ENCODE peak calls at places on chromosomes 7 and 10, in nine cellular contexts. S is OCI-LY7, Q is PC-9, X is GM23248, O is lower lobe of right lung, A is substantia nigra, L is mesendoderm, V is astrocyte, M is brain microvascular endothelial cell. B is an unnamed sample.

GRCh38 chr10:71684356-71685173 is 35.0 kb downstream of the C10orf105 start:
- DNase-seq in S (peak), A (no peak), Q (no peak), L (peak), V (no peak), O (no peak), M (no peak), X (peak), B (peak)

GRCh38 chr7:132838313-132838712 is 243.6 kb downstream of the CHCHD3 start:
- DNase-seq in X (no peak), V (no peak), Q (no peak), M (no peak), S (no peak), O (no peak), A (no peak), L (no peak), B (no peak)

GRCh38 chr10:23693398-23693797 is 254.5 kb downstream of the OTUD1 start:
- DNase-seq in O (peak), S (no peak), V (no peak), M (no peak), X (peak), Q (no peak), L (peak), A (no peak), B (no peak)

GRCh38 chr7:93622036-93622714 is 47.7 kb upstream of the CALCR start:
- DNase-seq in O (no peak), M (peak), Q (no peak), X (peak), L (peak), A (no peak), S (peak), V (peak), B (no peak)

GRCh38 chr10:3999642-4000041 is 214.6 kb upstream of the KLF6 start:
- DNase-seq in V (no peak), X (no peak), L (no peak), A (no peak), M (no peak), Q (no peak), O (no peak), S (no peak), B (no peak)

GRCh38 chr10:107163904-107164861 is at the start of gene SORCS1:
- DNase-seq in V (no peak), M (no peak), X (peak), A (no peak), O (no peak), L (peak), Q (no peak), S (no peak), B (no peak)

GRCh38 chr10:76667307-76668012 is 970.1 kb downstream of the KCNMA1 start:
- DNase-seq in V (no peak), S (no peak), O (no peak), L (no peak), X (no peak), A (no peak), M (no peak), Q (no peak), B (no peak)

GRCh38 chr10:94193466-94193924 is 169.2 kb downstream of the NOC3L start:
- DNase-seq in V (peak), S (no peak), L (peak), O (no peak), X (peak), Q (no peak), M (peak), A (no peak), B (no peak)

GRCh38 chr10:21047096-21047495 is 150.0 kb upstream of the NEBL start:
- DNase-seq in L (no peak), V (no peak), X (no peak), M (no peak), Q (no peak), S (no peak), A (no peak), O (no peak), B (no peak)

GRCh38 chr10:59362991-59363390 is 642 bp upstream of the FAM13C start:
- DNase-seq in L (peak), M (peak), A (peak), O (peak), X (peak), Q (no peak), V (peak), S (no peak), B (peak)

GRCh38 chr7:74573499-74573898 is 84.0 kb upstream of the GTF2I start:
- DNase-seq in V (no peak), X (no peak), M (no peak), S (peak), Q (no peak), O (no peak), L (no peak), A (no peak), B (no peak)

GRCh38 chr10:10598297-10598696 is 419.4 kb upstream of the CELF2 start:
- DNase-seq in V (no peak), A (no peak), Q (no peak), M (no peak), S (peak), X (no peak), O (no peak), L (no peak), B (no peak)

GRCh38 chr7:70557281-70557680 is 574.7 kb upstream of the GALNT17 start:
- DNase-seq in A (no peak), O (no peak), X (no peak), V (no peak), Q (no peak), L (no peak), S (no peak), M (no peak), B (no peak)

DNA sequence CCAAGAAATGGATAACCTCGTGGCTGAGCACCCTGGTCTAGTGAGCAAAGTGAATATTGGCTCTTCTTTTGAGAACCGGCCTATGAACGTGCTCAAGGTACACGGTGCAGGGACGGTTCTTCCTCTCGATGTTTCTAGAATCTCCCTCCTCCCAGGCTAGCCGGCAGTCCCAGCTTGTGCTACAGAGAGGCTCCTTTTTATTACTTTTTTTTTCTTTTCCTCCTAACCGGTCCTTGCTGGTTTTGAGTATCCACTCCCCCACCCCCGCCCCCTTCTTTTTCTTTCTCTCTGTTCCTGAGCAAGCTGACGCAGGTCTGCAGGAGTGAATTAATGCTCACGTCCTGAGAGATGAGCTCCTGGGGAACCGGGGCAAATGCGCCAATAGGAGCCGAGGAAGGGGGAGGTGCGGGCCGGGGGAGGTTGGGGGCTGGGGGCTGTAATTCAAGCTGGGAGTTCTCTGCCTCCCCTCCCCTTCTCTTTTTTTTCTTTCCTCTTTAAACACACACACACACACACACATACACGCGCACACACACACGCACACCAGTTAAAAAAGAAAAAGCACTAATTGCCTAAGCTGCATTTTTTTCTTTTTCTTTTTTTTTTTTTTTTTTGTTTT is 6.5 kb downstream of the CPA2 start:
- DNase-seq in A (no peak), L (peak), V (peak), O (no peak), S (no peak), M (no peak), X (peak), Q (no peak), B (no peak)
- H3K27ac ChIP-seq in A (peak), L (peak), V (peak), O (no peak), S (no peak), M (no peak), X (no peak), Q (no peak), B (no peak)

GRCh38 chr7:42127232-42127622 is 109.8 kb downstream of the GLI3 start:
- DNase-seq in O (no peak), X (no peak), Q (no peak), S (no peak), V (no peak), M (no peak), A (no peak), L (no peak), B (no peak)
- H3K27ac ChIP-seq in O (no peak), X (no peak), Q (no peak), S (no peak), V (no peak), M (no peak), A (no peak), L (no peak), B (no peak)

DNA sequence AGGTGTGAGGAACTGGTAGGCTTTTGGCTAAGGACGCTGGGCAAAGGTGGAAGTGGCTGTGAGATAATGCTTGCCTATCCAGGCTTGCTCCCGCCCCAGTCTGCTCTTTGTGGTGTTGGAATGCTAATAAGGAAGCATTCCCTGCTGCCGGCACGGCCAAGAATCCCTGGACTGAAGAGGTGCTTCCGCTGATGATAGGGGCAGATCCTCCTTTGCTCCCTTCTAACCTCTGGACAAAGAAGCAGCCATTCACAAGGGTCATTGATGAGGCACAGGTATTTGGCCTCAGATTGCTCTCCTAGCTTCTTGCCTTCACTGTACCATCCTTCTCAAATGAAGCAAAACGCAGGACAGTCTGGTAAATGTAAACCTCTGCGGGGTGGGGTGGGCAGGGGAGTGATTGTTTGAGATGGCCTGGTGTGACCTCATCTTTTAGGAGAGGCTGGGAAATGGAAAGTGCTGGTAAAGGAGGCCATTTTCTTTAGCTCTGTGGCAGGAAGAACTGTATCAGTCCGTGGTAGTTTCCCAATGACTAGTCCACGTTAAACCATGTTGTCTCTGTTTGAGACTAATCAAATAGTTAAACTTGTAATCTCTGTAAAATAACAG is 1.7 kb downstream of the PGAM1 start:
- DNase-seq in M (no peak), A (no peak), L (peak), X (peak), V (no peak), S (no peak), O (no peak), Q (peak), B (no peak)
- H3K27ac ChIP-seq in M (peak), A (peak), L (peak), X (peak), V (peak), S (peak), O (peak), Q (peak), B (peak)

GRCh38 chr10:14583252-14583651 is 191.4 kb downstream of the FAM107B start:
- DNase-seq in O (no peak), S (no peak), Q (no peak), X (no peak), V (no peak), L (no peak), M (no peak), A (no peak), B (no peak)
- H3K27ac ChIP-seq in O (no peak), S (no peak), Q (peak), X (no peak), V (no peak), L (no peak), M (no peak), A (peak), B (no peak)

DNA sequence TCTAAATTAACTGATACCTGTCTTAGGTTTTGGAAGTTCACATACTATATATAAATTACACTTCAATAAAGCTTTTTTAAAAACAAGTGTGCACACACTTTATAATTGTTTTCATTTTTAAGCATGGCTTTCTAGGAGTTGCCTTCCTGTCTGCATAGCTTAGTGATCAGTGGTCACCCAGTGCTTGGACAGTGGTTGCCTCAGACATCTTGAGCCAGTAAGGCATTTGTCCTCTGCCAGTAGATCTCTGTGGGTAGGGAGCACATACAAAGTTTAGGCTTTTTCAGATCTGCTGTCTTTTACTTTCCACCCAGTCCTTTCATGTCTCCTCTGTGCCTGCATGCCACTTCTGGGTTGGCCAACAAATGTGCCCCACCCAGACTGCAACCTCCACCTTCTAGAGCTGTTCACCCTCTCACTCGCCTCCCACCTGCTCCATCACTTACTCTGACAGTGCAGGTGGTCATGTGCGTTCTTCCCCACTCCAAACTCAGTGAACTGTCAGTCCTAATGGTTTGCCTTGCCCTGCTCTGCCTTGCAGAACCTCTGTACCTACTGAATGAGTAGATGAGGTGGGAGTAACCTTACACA is 31.7 kb downstream of the TPST1 start:
- DNase-seq in O (no peak), M (no peak), Q (no peak), X (peak), A (no peak), S (no peak), L (no peak), V (no peak), B (no peak)
- H3K27ac ChIP-seq in O (no peak), M (no peak), Q (no peak), X (no peak), A (no peak), S (no peak), L (no peak), V (no peak), B (no peak)

DNA sequence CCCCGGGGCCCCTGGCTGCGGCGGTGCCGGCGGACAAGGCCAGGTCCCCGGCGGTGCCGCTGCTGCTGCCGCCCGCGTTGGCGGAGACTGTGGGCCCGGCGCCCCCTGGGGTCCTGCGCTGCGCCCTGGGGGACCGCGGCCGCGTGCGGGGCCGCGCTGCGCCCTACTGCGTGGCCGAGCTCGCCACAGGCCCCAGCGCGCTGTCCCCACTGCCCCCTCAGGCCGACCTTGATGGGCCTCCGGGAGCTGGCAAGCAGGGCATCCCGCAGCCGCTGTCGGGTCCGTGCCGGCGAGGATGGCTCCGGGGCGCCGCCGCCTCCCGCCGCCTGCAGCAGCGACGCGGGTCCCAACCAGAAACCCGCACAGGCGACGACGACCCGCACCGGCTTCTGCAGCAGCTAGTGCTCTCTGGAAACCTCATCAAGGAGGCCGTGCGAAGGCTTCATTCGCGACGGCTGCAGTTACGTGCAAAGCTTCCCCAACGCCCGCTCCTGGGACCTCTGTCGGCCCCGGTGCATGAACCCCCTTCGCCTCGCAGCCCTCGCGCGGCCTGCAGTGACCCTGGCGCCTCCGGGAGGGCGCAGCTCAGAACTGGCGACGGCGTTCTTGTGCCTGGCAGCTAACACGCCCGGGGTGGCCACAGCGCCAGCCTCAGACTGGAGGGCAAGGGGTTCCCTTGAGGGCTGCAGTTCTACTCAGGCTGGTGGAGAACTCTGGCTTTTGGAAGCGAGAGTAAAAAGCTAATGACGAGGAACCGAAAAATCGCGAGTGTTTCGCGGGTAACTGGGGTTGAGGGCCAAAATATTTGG is 804 bp downstream of the FRAT1 start:
- DNase-seq in L (peak), M (no peak), O (peak), Q (no peak), A (no peak), S (peak), X (peak), V (no peak), B (peak)
- H3K27ac ChIP-seq in L (no peak), M (no peak), O (peak), Q (no peak), A (peak), S (no peak), X (peak), V (no peak), B (peak)

GRCh38 chr10:29150010-29150409 is 138.9 kb upstream of the LYZL1 start:
- DNase-seq in M (peak), Q (peak), X (no peak), O (peak), V (peak), A (no peak), L (peak), S (no peak), B (no peak)
- H3K27ac ChIP-seq in M (no peak), Q (no peak), X (no peak), O (no peak), V (no peak), A (no peak), L (no peak), S (no peak), B (no peak)

GRCh38 chr10:43452356-43452914 is 15.5 kb downstream of the ZNF487 start:
- DNase-seq in L (no peak), O (no peak), A (no peak), Q (no peak), V (no peak), X (peak), M (no peak), S (no peak), B (no peak)
- H3K27ac ChIP-seq in L (no peak), O (peak), A (no peak), Q (no peak), V (no peak), X (peak), M (no peak), S (peak), B (no peak)

GRCh38 chr7:139114585-139114984 is 5.1 kb upstream of the ZC3HAV1 start:
- DNase-seq in V (no peak), M (no peak), O (no peak), L (no peak), X (no peak), A (no peak), S (no peak), Q (no peak), B (no peak)
- H3K27ac ChIP-seq in V (no peak), M (no peak), O (no peak), L (no peak), X (no peak), A (no peak), S (no peak), Q (no peak), B (no peak)